ENCODE peak calls at places on chromosomes 13 and 19, in six cellular contexts. X is K562, V is endothelial cell of umbilical vein, K is A549, H is GM12878, O is HepG2. C is an unnamed sample.

GRCh38 chr13:19984430-19985218 is 26.1 kb downstream of the ZMYM2 start:
- DNase-seq in X (peak; percentile 12), V (peak; percentile 45), K (peak; percentile 16), H (peak; percentile 50), O (peak; percentile 16), C (peak; percentile 64)

GRCh38 chr13:41976491-41976890 is 15.6 kb upstream of the VWA8 start:
- DNase-seq in X (no peak), V (no peak), K (no peak), H (no peak), O (no peak), C (no peak)

GRCh38 chr19:43474986-43475705 is 9.7 kb upstream of the LYPD3 start:
- DNase-seq in X (peak; percentile 99), V (peak; percentile 95), K (peak; percentile 96), H (no peak), O (no peak), C (peak; percentile 74)

GRCh38 chr13:36190771-36191170 is 23.6 kb downstream of the SOHLH2 start:
- DNase-seq in X (no peak), V (no peak), K (no peak), H (no peak), O (no peak), C (no peak)

GRCh38 chr19:7751157-7751783 is 3.9 kb upstream of the CD209 start:
- DNase-seq in X (no peak), V (no peak), K (no peak), H (peak; percentile 56), O (no peak), C (peak; percentile 44)

GRCh38 chr19:49818691-49819331 is 722 bp downstream of the MED25 start:
- DNase-seq in X (peak; percentile 39), V (no peak), K (no peak), H (no peak), O (no peak), C (no peak)

GRCh38 chr19:12777217-12778019 is 2.1 kb upstream of the HOOK2 start:
- DNase-seq in X (peak; percentile 74), V (peak; percentile 78), K (peak; percentile 77), H (no peak), O (peak; percentile 50), C (peak; percentile 82)

GRCh38 chr13:21060063-21060826 is 1.1 kb downstream of the LATS2 start:
- DNase-seq in X (no peak), V (peak; percentile 42), K (peak; percentile 45), H (no peak), O (no peak), C (peak; percentile 67)

GRCh38 chr13:35016362-35017148 is 74.5 kb downstream of the NBEA start:
- DNase-seq in X (no peak), V (no peak), K (no peak), H (no peak), O (no peak), C (no peak)

GRCh38 chr19:32318884-32319520 is 26.4 kb upstream of the ZNF507 start:
- DNase-seq in X (peak; percentile 47), V (no peak), K (peak; percentile 68), H (no peak), O (no peak), C (peak; percentile 30)

GRCh38 chr13:49219647-49220034 is 497 bp upstream of the MLNR start:
- DNase-seq in X (no peak), V (peak; percentile 15), K (no peak), H (no peak), O (peak; percentile 43), C (no peak)

GRCh38 chr13:49220035-49220855 is at the start of gene MLNR:
- DNase-seq in X (peak; percentile 42), V (peak; percentile 14), K (peak; percentile 68), H (no peak), O (peak; percentile 39), C (no peak)

GRCh38 chr13:49217962-49218492 is 2.1 kb upstream of the MLNR start:
- DNase-seq in X (no peak), V (no peak), K (no peak), H (no peak), O (no peak), C (no peak)

GRCh38 chr13:49218493-49219051 is 1.6 kb upstream of the MLNR start:
- DNase-seq in X (no peak), V (no peak), K (no peak), H (no peak), O (no peak), C (no peak)

GRCh38 chr13:49220856-49221614 is 897 bp downstream of the MLNR start:
- DNase-seq in X (no peak), V (no peak), K (no peak), H (no peak), O (no peak), C (no peak)
- TF ChIP-seq MAX in X (no peak), V (no peak), K (no peak), H (no peak), O (no peak), C (no peak)

GRCh38 chr13:85666356-85666755 is 132.9 kb downstream of the SLITRK6 start:
- DNase-seq in X (no peak), V (no peak), K (no peak), H (no peak), O (no peak), C (no peak)

GRCh38 chr13:85659493-85659892 is 139.7 kb downstream of the SLITRK6 start:
- DNase-seq in X (no peak), V (no peak), K (no peak), H (no peak), O (no peak), C (peak; percentile 27)

GRCh38 chr13:85661639-85662038 is 137.6 kb downstream of the SLITRK6 start:
- DNase-seq in X (no peak), V (no peak), K (no peak), H (no peak), O (no peak), C (no peak)

GRCh38 chr13:85665286-85665685 is 133.9 kb downstream of the SLITRK6 start:
- DNase-seq in X (no peak), V (no peak), K (peak; percentile 25), H (no peak), O (no peak), C (peak; percentile 14)
- TF ChIP-seq MYC in X (no peak), V (no peak), K (no peak), H (no peak), O (no peak), C (no peak)

GRCh38 chr19:45322744-45323281 is at the start of gene CKM:
- DNase-seq in X (no peak), V (no peak), K (no peak), H (no peak), O (no peak), C (no peak)

GRCh38 chr19:45321848-45322247 is 827 bp downstream of the CKM start:
- DNase-seq in X (no peak), V (no peak), K (no peak), H (no peak), O (no peak), C (no peak)

GRCh38 chr19:45324349-45324907 is 1.8 kb upstream of the CKM start:
- DNase-seq in X (no peak), V (no peak), K (no peak), H (no peak), O (no peak), C (no peak)

GRCh38 chr19:45322311-45322710 is 364 bp downstream of the CKM start:
- DNase-seq in X (no peak), V (no peak), K (no peak), H (no peak), O (peak; percentile 48), C (peak; percentile 23)

DNA sequence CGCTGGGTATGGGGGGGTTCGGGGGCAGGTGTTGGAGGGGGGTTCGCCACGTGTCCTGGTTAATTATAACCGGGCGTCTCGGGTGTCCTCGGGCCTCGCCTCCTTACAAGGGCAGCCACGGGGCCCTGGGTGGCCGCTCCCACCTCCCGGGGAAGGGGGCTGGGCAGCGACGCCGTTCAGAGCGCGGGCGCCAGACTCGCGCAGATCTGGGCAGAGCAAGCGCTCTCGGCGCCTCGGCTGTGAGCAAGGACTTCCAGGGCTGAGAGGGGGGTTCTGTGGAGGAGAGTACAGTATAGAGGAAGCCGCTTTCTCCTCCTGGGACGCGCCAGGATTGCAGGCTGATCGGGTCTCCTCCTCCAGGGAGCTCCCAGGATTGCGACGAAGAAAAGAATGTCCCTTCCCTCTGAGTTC is 1.0 kb upstream of the CKM start:
- DNase-seq in X (peak; percentile 44), V (no peak), K (no peak), H (no peak), O (no peak), C (no peak)
- H3K4me3 ChIP-seq in X (no peak overlapping the region), V (peak overlapping the region; percentile 4), K (no peak overlapping the region), H (no peak overlapping the region), O (no peak overlapping the region), C (no peak overlapping the region)

DNA sequence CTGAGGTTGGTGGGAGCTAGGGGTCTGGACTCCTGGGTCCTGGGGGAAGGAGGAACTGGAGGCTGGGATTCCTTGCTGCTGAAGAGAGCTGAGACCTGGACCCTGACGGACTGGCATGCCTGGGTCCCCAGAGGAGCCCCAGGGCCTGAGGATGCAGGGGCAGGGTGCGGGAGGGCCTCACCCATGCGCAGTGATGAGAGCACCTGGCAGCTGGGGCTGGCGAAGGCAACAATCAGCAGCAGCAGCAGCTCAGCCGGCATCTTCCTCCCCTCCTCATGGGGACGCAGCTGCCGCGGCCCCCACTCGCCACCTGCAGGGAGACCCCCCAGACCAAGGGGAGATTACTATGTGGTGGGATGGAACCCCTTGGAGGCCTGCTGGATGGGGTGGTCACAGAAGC is 4.5 kb downstream of the GRIK5 start:
- DNase-seq in X (no peak), V (no peak), K (no peak), H (no peak), O (no peak), C (no peak)
- TF ChIP-seq MAX in X (no peak), V (no peak), K (no peak), H (no peak), O (no peak), C (no peak)

DNA sequence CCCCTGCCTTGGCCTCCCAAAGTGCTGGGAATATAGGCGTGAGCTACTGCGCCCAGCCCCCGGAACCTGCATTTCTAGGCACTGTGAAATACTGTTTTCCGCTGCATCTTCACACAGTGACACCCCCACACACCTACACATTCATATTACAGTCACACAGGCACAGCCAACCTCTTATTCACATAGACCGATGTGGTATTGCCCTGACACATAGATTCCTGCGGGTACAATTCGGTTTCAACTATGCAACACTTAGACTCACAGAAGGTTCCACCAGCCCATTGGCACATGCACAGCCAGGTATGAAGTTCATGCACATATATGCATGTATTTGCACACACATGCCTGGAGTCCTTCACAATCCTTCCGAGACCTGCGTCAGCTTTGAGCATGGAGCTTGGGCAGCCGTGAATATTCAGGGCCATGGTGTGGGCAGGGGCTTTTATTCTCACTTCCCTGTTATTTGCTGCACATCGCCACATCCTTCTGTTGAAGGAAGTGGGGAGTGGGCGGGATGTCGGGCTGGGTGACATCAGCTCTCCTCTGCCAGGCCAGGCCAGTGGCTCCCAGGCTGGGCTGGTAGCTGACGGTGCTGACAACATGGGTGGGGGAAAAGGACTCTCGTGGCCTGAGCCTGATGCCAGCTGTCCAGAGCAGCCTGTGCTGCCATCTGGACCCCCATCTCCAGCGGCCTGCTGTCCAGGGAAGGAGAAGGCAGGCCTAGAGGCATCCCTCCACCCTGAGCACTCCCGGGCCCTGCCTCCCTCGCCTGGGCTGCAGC is 5.4 kb upstream of the CDC37 start:
- DNase-seq in X (peak; percentile 2), V (no peak), K (no peak), H (no peak), O (no peak), C (peak; percentile 97)
- TF ChIP-seq MYC in X (no peak), V (no peak), K (no peak), H (no peak), O (no peak), C (peak; percentile 63)